ENCODE peak calls at places on chromosome 15, in five cellular contexts. C is MM.1S, S is cardiac muscle cell, U is AML-193, V is bronchial epithelial cell. W is an unnamed sample.

GRCh38 chr15:98671060-98672008 is 23.0 kb downstream of the IGF1R start:
- DNase-seq in V (no peak), C (no peak), S (no peak), U (no peak), W (no peak)

GRCh38 chr15:76139368-76140068 is 79.7 kb downstream of the TMEM266 start:
- DNase-seq in C (peak; percentile 78), U (peak; percentile 77), S (peak; percentile 83), V (peak; percentile 73), W (peak; percentile 43)

GRCh38 chr15:99424978-99425665 is 140.7 kb upstream of the MEF2A start:
- DNase-seq in U (peak; percentile 34), S (peak; percentile 46), C (no peak), V (peak; percentile 82), W (peak; percentile 27)

GRCh38 chr15:70066422-70066821 is 31.3 kb downstream of the TLE3 start:
- DNase-seq in C (no peak), S (no peak), U (no peak), V (no peak), W (no peak)

GRCh38 chr15:68672781-68673205 is 94.0 kb downstream of the CORO2B start:
- DNase-seq in C (no peak), U (no peak), S (peak; percentile 50), V (no peak), W (no peak)

GRCh38 chr15:51030649-51031316 is 63.9 kb downstream of the TNFAIP8L3 start:
- DNase-seq in C (no peak), V (peak; percentile 92), S (no peak), U (no peak), W (no peak)

GRCh38 chr15:64527263-64527984 is 67.0 kb downstream of the ZNF609 start:
- DNase-seq in V (peak; percentile 69), S (no peak), C (no peak), U (no peak), W (no peak)

GRCh38 chr15:93438310-93438709 is 349.3 kb upstream of the RGMA start:
- DNase-seq in V (no peak), S (no peak), C (no peak), U (no peak), W (no peak)

GRCh38 chr15:74839526-74840395 is 3.2 kb downstream of the ULK3 start:
- DNase-seq in V (no peak), C (no peak), S (no peak), U (no peak), W (no peak)

GRCh38 chr15:77508541-77509505 is 88.1 kb downstream of the HMG20A start:
- DNase-seq in C (no peak), U (no peak), S (no peak), V (no peak), W (no peak)

GRCh38 chr15:39920510-39921273 is 626 bp upstream of the GPR176 start:
- DNase-seq in V (peak; percentile 49), U (peak; percentile 18), C (peak; percentile 70), S (peak; percentile 77), W (peak; percentile 67)

GRCh38 chr15:85542895-85543331 is 162.5 kb downstream of the AKAP13 start:
- DNase-seq in S (no peak), U (no peak), V (peak; percentile 68), C (no peak), W (no peak)

GRCh38 chr15:93071469-93071891 is 17.5 kb downstream of the RGMA start:
- DNase-seq in S (peak; percentile 26), U (no peak), V (peak; percentile 26), C (no peak), W (no peak)

GRCh38 chr15:85587707-85588441 is 206.9 kb downstream of the KLHL25 start:
- DNase-seq in C (no peak), S (no peak), V (peak; percentile 97), U (no peak), W (no peak)

GRCh38 chr15:31221936-31222515 is 104.6 kb upstream of the KLF13 start:
- DNase-seq in V (no peak), U (no peak), C (no peak), S (no peak), W (no peak)

GRCh38 chr15:62665449-62665848 is 377.1 kb upstream of the TPM1 start:
- DNase-seq in V (no peak), S (no peak), C (no peak), U (no peak), W (no peak)

GRCh38 chr15:48866141-48866563 is 11.8 kb upstream of the EID1 start:
- DNase-seq in U (no peak), C (no peak), S (no peak), V (no peak), W (no peak)

GRCh38 chr15:77034620-77035467 is 36.1 kb downstream of the TSPAN3 start:
- DNase-seq in S (no peak), V (no peak), U (no peak), C (peak; percentile 39), W (no peak)

GRCh38 chr15:74365619-74366445 is 1.6 kb downstream of the CYP11A1 start:
- DNase-seq in C (peak; percentile 48), S (peak; percentile 73), V (peak; percentile 13), U (no peak), W (no peak)

GRCh38 chr15:36156855-36157521 is 422.4 kb upstream of the CDIN1 start:
- DNase-seq in S (no peak), C (no peak), U (no peak), V (peak; percentile 23), W (no peak)

GRCh38 chr15:99436472-99437314 is 129.1 kb upstream of the MEF2A start:
- DNase-seq in U (no peak), C (no peak), S (no peak), V (no peak), W (no peak)

W was measured in central memory CD4-positive, alpha-beta T cell.